ENCODE peak calls at places on chromosomes 6 and 20, in ten cellular contexts. T is dermis blood vessel endothelial cell; K is NCI-H1930; Q is HTR-8/SVneo; F is neural crest cell; J is CD8-positive, alpha-beta memory T cell; G is substantia nigra; P is Right ventricle myocardium superior; U is amniotic stem cell; R is stimulated activated CD8-positive, alpha-beta memory T cell treated with anti-CD3 and anti-CD28 coated beads, Interleukin-7, amount 100 ng/mL, for 1 hour. I is an unnamed sample.
A peak's percentile ranks its signal among the peaks of the same experiment; 100 is the strongest.

GRCh38 chr6:23179994-23180393 is 610.6 kb downstream of the HDGFL1 start:
- DNase-seq in T (no peak), K (no peak), Q (no peak), F (no peak), J (no peak), G (no peak), P (no peak), U (no peak), R (no peak), I (no peak)

GRCh38 chr6:81561731-81562130 is 190.8 kb downstream of the TENT5A start:
- DNase-seq in T (no peak), K (no peak), Q (no peak), F (no peak), J (no peak), G (no peak), P (no peak), U (no peak), R (no peak), I (no peak)

GRCh38 chr6:7621761-7622160 is 31.8 kb downstream of the SNRNP48 start:
- DNase-seq in T (no peak), K (no peak), Q (no peak), F (no peak), J (no peak), G (no peak), P (no peak), U (no peak), R (no peak), I (no peak)

GRCh38 chr20:4167261-4168004 is 152.1 kb upstream of the RNF24 start:
- DNase-seq in T (no peak), K (no peak), Q (no peak), F (peak; percentile 44), J (no peak), G (peak; percentile 82), P (peak; percentile 45), U (no peak), R (no peak), I (no peak)

GRCh38 chr20:17698419-17698818 is 1.3 kb upstream of the BANF2 start:
- DNase-seq in T (no peak), K (no peak), Q (no peak), F (no peak), J (no peak), G (no peak), P (no peak), U (no peak), R (no peak), I (no peak)

GRCh38 chr6:136235233-136235564 is 14.9 kb downstream of the MTFR2 start:
- DNase-seq in T (no peak), K (no peak), Q (no peak), F (no peak), J (no peak), G (no peak), P (no peak), U (no peak), R (no peak), I (peak; percentile 24)

GRCh38 chr6:117546674-117547073 is 55.6 kb downstream of the GOPC start:
- DNase-seq in T (no peak), K (no peak), Q (no peak), F (no peak), J (no peak), G (no peak), P (no peak), U (no peak), R (no peak), I (no peak)

GRCh38 chr6:95364016-95364604 is 213.2 kb upstream of the MANEA start:
- DNase-seq in T (peak; percentile 17), K (no peak), Q (peak; percentile 7), F (no peak), J (no peak), G (no peak), P (no peak), U (no peak), R (no peak), I (no peak)

GRCh38 chr6:357791-358341 is 33.7 kb upstream of the IRF4 start:
- DNase-seq in T (no peak), K (no peak), Q (no peak), F (no peak), J (no peak), G (no peak), P (no peak), U (no peak), R (no peak), I (no peak)

GRCh38 chr20:57609086-57609841 is 11.0 kb downstream of the ZBP1 start:
- DNase-seq in T (no peak), K (no peak), Q (no peak), F (no peak), J (no peak), G (no peak), P (no peak), U (no peak), R (no peak), I (no peak)

GRCh38 chr6:53139841-53140413 is 8.7 kb downstream of the GCM1 start:
- DNase-seq in T (no peak), K (no peak), Q (no peak), F (no peak), J (no peak), G (no peak), P (no peak), U (no peak), R (no peak), I (no peak)

GRCh38 chr6:149128489-149129145 is 188.9 kb upstream of the TAB2 start:
- DNase-seq in T (no peak), K (no peak), Q (no peak), F (no peak), J (no peak), G (no peak), P (no peak), U (no peak), R (no peak), I (peak; percentile 21)

GRCh38 chr6:42562788-42563187 is 1.0 kb upstream of the UBR2 start:
- DNase-seq in T (no peak), K (no peak), Q (no peak), F (no peak), J (no peak), G (no peak), P (no peak), U (no peak), R (no peak), I (no peak)

GRCh38 chr20:48619126-48620101 is 208.4 kb downstream of the PREX1 start:
- DNase-seq in T (no peak), K (no peak), Q (no peak), F (no peak), J (no peak), G (no peak), P (peak; percentile 72), U (no peak), R (no peak), I (no peak)

GRCh38 chr6:88367248-88367647 is 201.1 kb upstream of the CNR1 start:
- DNase-seq in T (no peak), K (no peak), Q (no peak), F (no peak), J (no peak), G (no peak), P (no peak), U (no peak), R (no peak), I (no peak)

GRCh38 chr6:170575250-170575649 is 9.2 kb downstream of the PDCD2 start:
- DNase-seq in T (peak; percentile 33), K (no peak), Q (no peak), F (no peak), J (no peak), G (no peak), P (no peak), U (no peak), R (no peak), I (peak; percentile 6)

GRCh38 chr6:165615629-165616028 is 47.4 kb downstream of the PDE10A start:
- DNase-seq in T (no peak), K (no peak), Q (no peak), F (no peak), J (no peak), G (no peak), P (no peak), U (no peak), R (no peak), I (no peak)

GRCh38 chr20:51767867-51768758 is at the start of gene ATP9A:
- DNase-seq in T (peak; percentile 47), K (no peak), Q (peak; percentile 51), F (peak; percentile 13), J (no peak), G (peak; percentile 32), P (peak; percentile 55), U (no peak), R (no peak), I (no peak)

GRCh38 chr6:45566882-45567281 is 189.1 kb upstream of the SUPT3H start:
- DNase-seq in T (no peak), K (no peak), Q (peak; percentile 68), F (no peak), J (no peak), G (no peak), P (no peak), U (peak; percentile 24), R (no peak), I (no peak)

GRCh38 chr6:109093732-109094131 is 914 bp downstream of the SESN1 start:
- DNase-seq in T (peak; percentile 28), K (no peak), Q (peak; percentile 4), F (no peak), J (no peak), G (no peak), P (no peak), U (no peak), R (no peak), I (peak; percentile 49)

GRCh38 chr6:25942561-25943147 is 12.2 kb upstream of the SLC17A2 start:
- DNase-seq in T (peak; percentile 65), K (peak; percentile 28), Q (peak; percentile 30), F (no peak), J (no peak), G (no peak), P (no peak), U (no peak), R (no peak), I (peak; percentile 50)

GRCh38 chr6:129890164-129890563 is 29.0 kb upstream of the TMEM244 start:
- DNase-seq in T (peak; percentile 23), K (no peak), Q (no peak), F (no peak), J (no peak), G (no peak), P (no peak), U (no peak), R (no peak), I (peak; percentile 39)

GRCh38 chr6:107235521-107235920 is 120.2 kb upstream of the BEND3 start:
- DNase-seq in T (peak; percentile 42), K (no peak), Q (no peak), F (no peak), J (no peak), G (no peak), P (no peak), U (no peak), R (no peak), I (peak; percentile 61)

GRCh38 chr6:158017621-158018369 is 36.1 kb downstream of the SYNJ2 start:
- DNase-seq in T (no peak), K (no peak), Q (no peak), F (no peak), J (no peak), G (no peak), P (peak; percentile 33), U (no peak), R (no peak), I (no peak)

GRCh38 chr20:36813784-36814136 is 40.2 kb upstream of the DSN1 start:
- DNase-seq in T (no peak), K (no peak), Q (no peak), F (no peak), J (no peak), G (no peak), P (no peak), U (no peak), R (no peak), I (no peak)

GRCh38 chr20:49312661-49313060 is 34.8 kb upstream of the ZNFX1 start:
- DNase-seq in T (no peak), K (no peak), Q (no peak), F (no peak), J (no peak), G (no peak), P (no peak), U (no peak), R (no peak), I (no peak)

GRCh38 chr6:17179246-17180073 is 77.6 kb downstream of the STMND1 start:
- DNase-seq in T (no peak), K (no peak), Q (no peak), F (no peak), J (no peak), G (no peak), P (no peak), U (no peak), R (no peak), I (no peak)

GRCh38 chr20:63254237-63254535 is at the start of gene NKAIN4:
- DNase-seq in T (no peak), K (no peak), Q (no peak), F (no peak), J (no peak), G (no peak), P (no peak), U (no peak), R (no peak), I (no peak)

I was measured in endothelial cell of umbilical vein.